ENCODE peak calls at places on chromosomes 11 and 22, in seven cellular contexts. E is choroid plexus epithelial cell, A is ovary, D is mammary epithelial cell, O is Peyer's patch, U is cardiac muscle cell, B is endothelial cell of umbilical vein. C is an unnamed sample.

GRCh38 chr11:93858376-93858775 is 8.0 kb upstream of the VSTM5 start:
- DNase-seq in O (no peak), E (no peak), B (no peak), D (no peak), U (no peak), A (no peak), C (no peak)

GRCh38 chr11:69436041-69436982 is 45.2 kb upstream of the LINC01488 start:
- DNase-seq in A (no peak), U (no peak), E (no peak), B (no peak), O (peak), D (no peak), C (no peak)

GRCh38 chr22:27377901-27378300 is 423.7 kb downstream of the MN1 start:
- DNase-seq in E (peak), D (no peak), B (no peak), U (peak), A (peak), O (no peak), C (peak)

GRCh38 chr11:128810784-128811514 is 56.1 kb downstream of the KCNJ1 start:
- DNase-seq in U (no peak), B (no peak), O (no peak), E (no peak), D (no peak), A (no peak), C (no peak)

GRCh38 chr11:63845911-63846310 is 7.0 kb downstream of the MARK2 start:
- DNase-seq in A (no peak), D (no peak), E (no peak), O (no peak), U (no peak), B (no peak), C (no peak)

GRCh38 chr11:65215441-65216076 is 33.8 kb downstream of the CAPN1 start:
- DNase-seq in D (no peak), O (no peak), B (no peak), E (no peak), U (no peak), A (no peak), C (peak)

GRCh38 chr11:132831272-132831671 is 701.0 kb downstream of the OPCML start:
- DNase-seq in B (no peak), D (no peak), A (no peak), U (no peak), E (no peak), O (no peak), C (no peak)

GRCh38 chr22:29470159-29470855 is 9.7 kb upstream of the NEFH start:
- DNase-seq in O (peak), U (peak), A (peak), B (peak), D (peak), E (peak), C (peak)

GRCh38 chr11:75276696-75277095 is 36.1 kb downstream of the TPBGL start:
- DNase-seq in U (no peak), A (peak), E (no peak), O (no peak), B (no peak), D (no peak), C (peak)

GRCh38 chr22:24805790-24806662 is at the start of gene SGSM1:
- DNase-seq in D (peak), U (peak), A (peak), E (peak), O (peak), B (peak), C (peak)

GRCh38 chr22:24593810-24594568 is 1.1 kb upstream of the LRRC75B start:
- DNase-seq in A (no peak), E (no peak), D (no peak), B (no peak), O (peak), U (no peak), C (peak)

GRCh38 chr22:44298331-44299087 is 14.2 kb downstream of the SHISAL1 start:
- DNase-seq in O (no peak), A (no peak), B (no peak), U (no peak), D (no peak), E (no peak), C (no peak)

GRCh38 chr11:27362749-27363575 is at the start of gene CCDC34:
- DNase-seq in O (peak), A (peak), U (peak), E (peak), D (peak), B (peak), C (peak)

GRCh38 chr22:46069518-46070214 is 80.7 kb upstream of the PPARA start:
- DNase-seq in B (peak), D (peak), O (no peak), U (peak), E (peak), A (peak), C (peak)

GRCh38 chr22:37569009-37569920 is 9.0 kb downstream of the CDC42EP1 start:
- DNase-seq in O (peak), U (no peak), A (no peak), B (no peak), E (no peak), D (no peak), C (no peak)

GRCh38 chr22:39494471-39495120 is 7.5 kb upstream of the MIEF1 start:
- DNase-seq in U (no peak), E (no peak), O (no peak), A (no peak), B (no peak), D (no peak), C (no peak)

GRCh38 chr11:66567787-66568123 is 651 bp downstream of the CTSF start:
- DNase-seq in E (no peak), A (no peak), U (no peak), D (no peak), O (no peak), B (no peak), C (no peak)

GRCh38 chr11:100068116-100068515 is 619.0 kb upstream of the ARHGAP42 start:
- DNase-seq in E (no peak), U (no peak), B (no peak), D (no peak), A (no peak), O (no peak), C (peak)

GRCh38 chr22:42984814-42985540 is 30.0 kb downstream of the PACSIN2 start:
- DNase-seq in E (no peak), D (no peak), O (no peak), B (no peak), A (no peak), U (no peak), C (no peak)

GRCh38 chr11:29317669-29318068 is 699.2 kb downstream of the KCNA4 start:
- DNase-seq in O (no peak), D (no peak), U (no peak), A (no peak), E (no peak), B (no peak), C (no peak)

GRCh38 chr22:26885441-26886261 is 228.3 kb downstream of the MIAT start:
- DNase-seq in O (no peak), B (no peak), E (no peak), U (no peak), D (no peak), A (no peak), C (no peak)

GRCh38 chr11:129278586-129279319 is 86.6 kb upstream of the ARHGAP32 start:
- DNase-seq in A (peak), B (no peak), U (peak), D (peak), O (peak), E (no peak), C (peak)

GRCh38 chr11:117203069-117203407 is 3.9 kb downstream of the TAGLN start:
- DNase-seq in U (no peak), B (no peak), D (no peak), E (no peak), A (no peak), O (no peak), C (no peak)

GRCh38 chr11:2390871-2391662 is 9.5 kb upstream of the TSSC4 start:
- DNase-seq in A (peak), U (peak), E (peak), B (no peak), O (no peak), D (peak), C (peak)

GRCh38 chr11:19071255-19071654 is 10.7 kb upstream of the MRGPRX2 start:
- DNase-seq in B (peak), U (peak), D (peak), E (peak), A (peak), O (peak), C (peak)

GRCh38 chr11:24234822-24235508 is 261.9 kb upstream of the LUZP2 start:
- DNase-seq in O (no peak), A (no peak), U (peak), B (peak), D (no peak), E (peak), C (peak)

GRCh38 chr11:126840201-126840886 is 160.2 kb downstream of the KIRREL3 start:
- DNase-seq in D (no peak), U (peak), B (no peak), E (no peak), A (no peak), O (no peak), C (no peak)

GRCh38 chr11:26017903-26018750 is 313.8 kb upstream of the ANO3 start:
- DNase-seq in U (no peak), O (no peak), A (no peak), B (no peak), E (no peak), D (no peak), C (no peak)

GRCh38 chr22:35375031-35375430 is 5.9 kb upstream of the HMOX1 start:
- DNase-seq in A (no peak), U (peak), E (no peak), B (no peak), D (peak), O (no peak), C (no peak)

GRCh38 chr11:17859552-17859951 is 125.0 kb downstream of the KCNC1 start:
- DNase-seq in U (no peak), E (no peak), A (no peak), O (no peak), D (no peak), B (no peak), C (no peak)

GRCh38 chr11:119706029-119706428 is 23.0 kb downstream of the NECTIN1 start:
- DNase-seq in A (no peak), O (no peak), U (no peak), B (no peak), D (no peak), E (no peak), C (no peak)

GRCh38 chr11:119704849-119705248 is 24.2 kb downstream of the NECTIN1 start:
- DNase-seq in A (no peak), E (no peak), U (no peak), O (no peak), D (no peak), B (no peak), C (no peak)

GRCh38 chr11:119705362-119705761 is 23.6 kb downstream of the NECTIN1 start:
- DNase-seq in D (no peak), B (no peak), U (no peak), E (no peak), O (no peak), A (no peak), C (no peak)

GRCh38 chr11:119709171-119709570 is 19.8 kb downstream of the NECTIN1 start:
- DNase-seq in A (no peak), E (no peak), U (no peak), O (no peak), B (no peak), D (no peak), C (no peak)

DNA sequence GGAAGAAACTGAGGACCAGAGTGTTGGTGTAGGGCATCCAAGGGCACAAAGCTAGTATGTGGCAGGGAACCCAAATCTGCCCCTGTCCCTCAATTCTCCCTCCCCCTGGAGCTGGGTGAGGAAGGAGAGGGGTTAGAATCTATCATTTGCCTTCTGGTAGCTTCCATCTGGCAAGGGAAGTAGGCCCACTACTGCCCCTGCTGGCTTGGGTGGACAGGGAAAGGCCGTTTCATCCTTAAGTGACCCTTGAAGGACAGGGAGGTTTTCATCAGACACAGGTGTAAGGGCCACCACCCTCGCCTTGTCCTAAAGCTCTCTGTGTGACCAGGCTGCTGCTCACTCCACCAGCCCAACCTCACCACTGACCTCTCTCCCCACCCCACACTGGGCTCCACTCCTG is 22.1 kb downstream of the NECTIN1 start:
- DNase-seq in B (no peak), D (no peak), A (no peak), O (no peak), E (no peak), U (no peak), C (no peak)
- TF ChIP-seq CTCF in B (no peak), D (peak), A (no peak), O (no peak), E (peak), U (peak), C (peak)

DNA sequence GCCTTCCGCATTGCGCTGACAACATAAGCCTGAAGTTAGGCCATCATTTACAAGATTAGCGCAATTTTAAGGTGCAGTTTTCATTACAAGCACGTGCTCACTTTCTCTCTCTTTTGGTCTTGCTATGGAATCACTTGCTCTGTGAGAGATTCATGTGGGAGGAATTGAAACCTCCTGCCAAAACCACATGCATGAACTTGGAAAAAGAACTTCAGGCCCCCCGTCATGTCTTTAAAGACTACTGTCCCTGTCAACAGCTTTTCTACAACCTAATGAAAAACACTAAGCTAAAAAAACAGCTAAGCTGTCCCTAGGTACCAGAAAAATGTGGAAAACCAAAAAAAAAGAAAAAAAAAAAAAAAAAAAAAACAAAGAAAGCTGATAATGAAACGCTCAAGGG is 1707.6 kb upstream of the RAG2 start:
- DNase-seq in D (no peak), B (no peak), A (no peak), U (peak), O (no peak), E (peak), C (no peak)
- H3K4me3 ChIP-seq in D (no peak), B (no peak), A (no peak), U (no peak), O (no peak), E (no peak), C (no peak)

DNA sequence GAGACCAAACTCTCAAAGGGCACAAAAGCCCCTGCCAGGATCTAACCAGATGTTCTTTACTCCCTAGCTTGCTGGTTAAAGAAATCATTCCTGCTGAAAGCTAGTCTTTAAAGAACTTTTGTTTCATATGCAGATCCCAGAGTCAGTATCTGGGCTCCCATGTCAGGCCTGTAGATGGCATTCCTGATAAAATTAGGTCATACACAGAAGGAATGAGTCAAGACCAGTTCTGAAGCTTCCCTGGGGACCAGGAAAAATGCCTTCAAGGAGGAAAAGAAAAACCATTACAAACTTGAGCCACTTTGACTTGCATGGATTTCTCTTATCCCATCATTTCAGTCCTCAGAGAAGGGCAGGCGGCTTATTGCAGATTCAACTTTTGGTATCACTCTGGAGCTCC is 5.9 kb downstream of the DBX1 start:
- DNase-seq in D (no peak), E (no peak), O (no peak), B (no peak), A (no peak), U (no peak), C (peak)
- TF ChIP-seq CTCF in D (no peak), E (no peak), O (no peak), B (no peak), A (no peak), U (no peak), C (peak)

DNA sequence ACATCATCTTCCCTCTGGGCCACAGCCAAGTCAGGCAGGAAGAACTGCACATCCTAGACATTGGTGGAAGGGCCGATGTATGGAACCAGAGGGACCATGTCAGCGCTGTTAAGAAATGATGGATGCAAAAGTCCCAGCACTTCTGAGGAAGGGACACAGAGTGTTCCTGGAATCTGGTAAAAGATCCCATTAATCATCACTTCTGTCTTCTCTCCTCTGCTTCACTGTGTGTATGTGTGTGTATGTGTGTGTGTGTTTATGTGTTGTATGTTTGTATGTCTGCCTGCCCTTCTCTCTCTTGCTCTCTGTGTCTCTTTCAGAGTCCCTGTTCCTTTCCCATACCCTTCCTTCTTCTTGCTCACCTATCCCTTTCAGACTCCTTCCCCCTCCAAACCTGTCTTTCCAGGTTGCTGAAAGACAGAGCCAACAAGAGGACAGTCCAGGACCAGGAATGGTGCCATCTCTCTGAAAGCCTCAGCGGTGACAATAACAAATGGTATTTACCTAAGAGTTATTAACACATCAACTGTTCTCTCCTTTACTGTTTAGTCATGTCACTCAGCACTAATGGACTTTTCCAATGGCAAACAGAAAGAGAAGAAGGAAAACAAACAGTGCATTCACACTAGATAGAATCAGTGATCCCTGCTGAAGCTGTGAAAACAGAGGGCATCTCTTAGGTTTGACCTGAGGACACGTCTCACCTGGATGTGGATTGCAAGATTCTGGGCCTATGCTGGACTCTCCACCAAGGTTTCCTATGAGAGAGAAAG is 47.1 kb downstream of the EHF start:
- DNase-seq in A (no peak), D (no peak), E (no peak), O (no peak), U (no peak), B (no peak), C (peak)
- H3K4me3 ChIP-seq in A (no peak), D (no peak), E (no peak), O (no peak), U (no peak), B (no peak), C (no peak)

GRCh38 chr11:72353861-72354260 is 80.5 kb downstream of the CLPB start:
- DNase-seq in E (peak), O (no peak), B (no peak), D (no peak), A (no peak), U (peak), C (peak)

GRCh38 chr11:72349616-72350218 is 84.6 kb downstream of the CLPB start:
- DNase-seq in E (no peak), B (no peak), O (no peak), D (no peak), A (peak), U (peak), C (no peak)

GRCh38 chr11:72350752-72351151 is 83.6 kb downstream of the CLPB start:
- DNase-seq in O (no peak), A (no peak), U (peak), E (no peak), B (no peak), D (no peak), C (no peak)

GRCh38 chr11:72354356-72355115 is 79.8 kb downstream of the CLPB start:
- DNase-seq in E (peak), U (no peak), D (peak), A (no peak), O (no peak), B (no peak), C (peak)

DNA sequence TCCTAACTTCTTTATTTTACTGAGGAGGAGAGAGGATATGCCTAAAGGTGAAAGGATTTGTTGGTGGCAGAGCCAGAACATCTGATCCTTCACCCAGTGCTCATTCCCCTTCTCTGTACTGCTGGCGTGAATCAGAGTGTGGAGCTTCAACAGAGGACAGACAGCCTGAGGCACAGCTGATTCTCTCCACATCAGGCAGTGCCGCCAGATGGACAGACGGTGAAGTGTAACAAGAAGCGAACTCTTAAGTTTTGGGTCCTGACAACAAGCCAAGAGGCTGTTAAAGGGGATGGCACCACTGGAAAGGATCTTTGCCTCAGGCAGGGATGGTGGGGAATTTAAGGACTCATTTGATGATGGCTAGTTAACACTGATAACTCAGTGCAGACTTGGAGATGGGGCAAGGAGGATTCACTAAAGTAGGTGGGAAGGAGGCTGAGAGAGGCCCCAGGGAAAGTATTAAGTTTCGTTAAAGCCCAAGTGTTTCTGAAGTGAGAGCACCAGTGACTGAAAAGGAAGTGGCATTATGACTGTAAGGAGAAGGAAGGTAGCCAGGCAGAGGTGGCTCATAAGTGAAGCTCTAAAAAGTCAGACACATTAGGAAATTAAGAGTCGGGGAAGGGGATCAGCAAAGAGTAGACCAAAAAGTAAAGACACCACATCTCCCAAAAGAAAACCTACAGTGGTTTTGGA is 81.3 kb downstream of the CLPB start:
- DNase-seq in A (no peak), B (no peak), D (peak), E (peak), O (no peak), U (peak), C (peak)
- TF ChIP-seq CTCF in A (no peak), B (no peak), D (no peak), E (peak), O (no peak), U (peak), C (peak)

GRCh38 chr11:123525072-123525471 is 95.0 kb downstream of the GRAMD1B start:
- DNase-seq in A (no peak), B (no peak), O (no peak), E (no peak), U (no peak), D (no peak), C (no peak)
- H3K4me3 ChIP-seq in A (no peak), B (no peak), O (no peak), E (no peak), U (no peak), D (no peak), C (no peak)

DNA sequence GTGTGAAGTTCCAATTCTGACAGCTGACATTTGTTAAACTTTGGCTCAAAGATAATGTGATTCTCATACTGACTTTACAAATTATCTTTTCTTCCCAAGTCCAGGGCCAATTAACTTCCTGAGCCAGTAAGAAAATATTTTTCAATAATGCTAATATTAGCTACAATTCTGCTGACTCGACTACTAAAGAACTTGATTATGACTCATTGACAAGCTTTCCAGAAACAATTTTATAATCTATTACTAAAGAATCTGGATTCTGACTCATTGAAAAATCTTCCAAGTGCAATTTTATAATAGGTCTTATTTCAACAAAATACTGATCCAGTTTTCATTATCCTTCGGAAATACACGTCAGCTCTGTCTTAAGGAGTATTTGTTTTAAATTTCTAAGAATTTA is 12.9 kb upstream of the XKR3 start:
- DNase-seq in O (no peak), U (no peak), E (no peak), D (no peak), A (no peak), B (no peak), C (no peak)
- TF ChIP-seq CTCF in O (no peak), U (no peak), E (no peak), D (no peak), A (no peak), B (no peak), C (no peak)

GRCh38 chr22:23192133-23192532 is 11.8 kb downstream of the BCR start:
- DNase-seq in B (no peak), D (no peak), O (no peak), E (no peak), A (no peak), U (no peak), C (peak)
- H3K4me3 ChIP-seq in B (no peak), D (no peak), O (no peak), E (no peak), A (no peak), U (no peak), C (no peak)

C was measured in epithelial cell of esophagus.